ENCODE peak calls at places on chromosome 13, in ten cellular contexts. D is choroid plexus epithelial cell, I is left lung, A is fibroblast of villous mesenchyme, M is GM12864, E is body of pancreas, T is stomach, Z is lower leg skin, B is H1, P is IMR-90. O is an unnamed sample.

GRCh38 chr13:43057653-43058317 is 34.4 kb downstream of the DNAJC15 start:
- DNase-seq in D (peak), I (no peak), A (peak), M (no peak), E (no peak), T (no peak), Z (no peak), B (no peak), P (no peak), O (no peak)

GRCh38 chr13:95556981-95557380 is 4.5 kb downstream of the CLDN10 start:
- DNase-seq in D (no peak), I (no peak), A (no peak), M (no peak), E (no peak), T (no peak), Z (no peak), B (no peak), P (no peak), O (no peak)

GRCh38 chr13:111902726-111903125 is 164.2 kb upstream of the SOX1 start:
- DNase-seq in D (no peak), I (no peak), A (no peak), M (no peak), E (no peak), T (no peak), Z (peak), B (no peak), P (no peak), O (no peak)

GRCh38 chr13:113393226-113393571 is 29.3 kb upstream of the GRTP1 start:
- DNase-seq in D (no peak), I (no peak), A (no peak), M (no peak), E (no peak), T (no peak), Z (peak), B (no peak), P (no peak), O (no peak)

GRCh38 chr13:62760724-62761123 is 1345.1 kb upstream of the PCDH20 start:
- DNase-seq in D (no peak), I (no peak), A (no peak), M (no peak), E (no peak), T (no peak), Z (no peak), B (no peak), P (no peak), O (no peak)

GRCh38 chr13:59931621-59932020 is 232.1 kb downstream of the DIAPH3 start:
- DNase-seq in D (no peak), I (no peak), A (no peak), M (no peak), E (no peak), T (no peak), Z (no peak), B (no peak), P (peak), O (no peak)

GRCh38 chr13:80591978-80592377 is 251.1 kb upstream of the SPRY2 start:
- DNase-seq in D (no peak), I (no peak), A (no peak), M (no peak), E (no peak), T (no peak), Z (no peak), B (no peak), P (no peak), O (no peak)

GRCh38 chr13:29978211-29978610 is 127.8 kb upstream of the UBL3 start:
- DNase-seq in D (no peak), I (no peak), A (no peak), M (no peak), E (no peak), T (no peak), Z (no peak), B (no peak), P (peak), O (no peak)

GRCh38 chr13:51728972-51729371 is 75.0 kb downstream of the DHRS12 start:
- DNase-seq in D (peak), I (no peak), A (peak), M (no peak), E (no peak), T (no peak), Z (no peak), B (no peak), P (peak), O (no peak)

GRCh38 chr13:98506343-98507059 is 70.4 kb downstream of the STK24 start:
- DNase-seq in D (no peak), I (no peak), A (no peak), M (no peak), E (no peak), T (no peak), Z (no peak), B (no peak), P (no peak), O (no peak)

GRCh38 chr13:38921081-38921480 is 69.5 kb downstream of the STOML3 start:
- DNase-seq in D (no peak), I (no peak), A (no peak), M (no peak), E (no peak), T (no peak), Z (no peak), B (no peak), P (no peak), O (no peak)

GRCh38 chr13:99083976-99084375 is 106.1 kb upstream of the DOCK9 start:
- DNase-seq in D (no peak), I (no peak), A (no peak), M (no peak), E (peak), T (no peak), Z (no peak), B (no peak), P (no peak), O (no peak)

GRCh38 chr13:70253834-70254233 is 145.6 kb upstream of the KLHL1 start:
- DNase-seq in D (peak), I (no peak), A (no peak), M (no peak), E (no peak), T (no peak), Z (no peak), B (no peak), P (no peak), O (no peak)
- TF ChIP-seq CTCF in D (no peak), I (no peak), A (no peak), M (no peak), E (no peak), T (no peak), Z (no peak), B (no peak), P (no peak), O (no peak)

DNA sequence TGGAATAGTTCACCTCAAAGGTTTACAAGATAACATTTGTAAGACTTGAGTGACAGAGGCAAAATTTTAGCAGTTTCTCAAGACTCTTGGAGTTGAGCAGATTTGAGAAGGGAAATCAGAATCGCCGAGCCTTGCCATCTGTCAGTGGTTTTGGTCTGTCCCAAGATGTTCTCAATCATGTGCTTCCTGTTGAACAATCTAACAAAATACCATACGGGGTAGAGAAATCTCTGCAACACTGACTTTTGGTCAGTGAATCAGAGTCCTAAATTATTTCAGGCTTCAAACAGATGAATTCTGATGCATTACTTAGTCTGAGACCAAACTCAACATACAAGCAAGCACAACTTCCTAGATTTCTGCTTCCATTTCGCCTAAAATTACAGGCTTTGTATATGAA is 3.8 kb downstream of the KCTD12 start:
- DNase-seq in D (peak), I (no peak), A (peak), M (no peak), E (no peak), T (no peak), Z (peak), B (no peak), P (no peak), O (no peak)
- H3K4me3 ChIP-seq in D (peak), I (peak), A (peak), M (peak), E (no peak), T (peak), Z (no peak), B (no peak), P (no peak), O (no peak)

GRCh38 chr13:49792550-49793324 is at the start of gene KPNA3:
- DNase-seq in D (peak), I (peak), A (peak), M (peak), E (peak), T (peak), Z (peak), B (peak), P (peak), O (peak)
- TF ChIP-seq CTCF in D (no peak), I (no peak), A (no peak), M (peak), E (no peak), T (no peak), Z (no peak), B (no peak), P (no peak), O (peak)

DNA sequence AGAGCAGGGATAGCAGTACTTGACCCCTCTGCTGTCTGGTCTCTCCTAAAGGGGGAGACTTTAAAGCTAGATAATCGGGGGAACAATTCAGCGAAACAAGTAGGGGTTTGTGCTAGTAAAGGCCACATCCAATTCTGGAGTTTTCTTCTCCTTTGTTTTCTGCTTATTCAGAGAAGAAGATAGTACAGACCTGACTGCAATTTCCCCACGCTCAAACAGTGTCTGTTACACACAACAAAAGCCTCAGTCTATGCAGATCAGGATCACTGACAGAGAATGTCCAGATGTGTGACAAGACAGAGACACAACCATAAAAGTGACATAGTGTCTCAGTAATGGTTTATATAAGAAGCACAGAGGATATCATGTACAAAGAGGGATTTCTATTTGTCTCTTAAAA is 70.8 kb upstream of the GTF3A start:
- DNase-seq in D (no peak), I (no peak), A (no peak), M (no peak), E (no peak), T (no peak), Z (no peak), B (no peak), P (no peak), O (no peak)
- H3K4me3 ChIP-seq in D (no peak), I (no peak), A (no peak), M (no peak), E (no peak), T (no peak), Z (no peak), B (no peak), P (peak), O (no peak)

DNA sequence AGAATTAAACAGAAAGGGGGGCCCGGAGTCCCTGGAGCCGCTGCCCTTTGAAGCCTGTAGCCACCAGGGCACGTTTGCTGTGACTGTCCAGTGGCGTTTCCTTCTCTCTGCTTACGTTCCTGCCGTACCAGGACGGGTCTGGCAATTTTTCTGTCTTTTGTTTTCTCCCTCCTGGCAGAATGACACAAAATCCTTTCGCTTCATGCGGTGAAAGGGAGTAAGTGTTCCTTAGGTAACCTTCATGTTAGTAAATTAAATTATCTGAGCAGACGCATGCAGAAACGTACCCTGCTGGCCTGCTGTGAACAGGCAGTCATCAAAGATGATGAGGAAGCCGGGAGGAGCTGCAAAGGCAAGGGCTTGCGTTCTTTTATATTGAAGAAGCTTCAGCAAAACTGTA is 299.3 kb upstream of the ARGLU1 start:
- DNase-seq in D (peak), I (no peak), A (peak), M (no peak), E (peak), T (peak), Z (no peak), B (no peak), P (no peak), O (no peak)
- TF ChIP-seq CTCF in D (peak), I (peak), A (no peak), M (no peak), E (no peak), T (no peak), Z (no peak), B (no peak), P (no peak), O (peak)

GRCh38 chr13:21297914-21298831 is 121.7 kb downstream of the MRPL57 start:
- DNase-seq in D (peak), I (peak), A (peak), M (peak), E (peak), T (peak), Z (peak), B (peak), P (peak), O (peak)

DNA sequence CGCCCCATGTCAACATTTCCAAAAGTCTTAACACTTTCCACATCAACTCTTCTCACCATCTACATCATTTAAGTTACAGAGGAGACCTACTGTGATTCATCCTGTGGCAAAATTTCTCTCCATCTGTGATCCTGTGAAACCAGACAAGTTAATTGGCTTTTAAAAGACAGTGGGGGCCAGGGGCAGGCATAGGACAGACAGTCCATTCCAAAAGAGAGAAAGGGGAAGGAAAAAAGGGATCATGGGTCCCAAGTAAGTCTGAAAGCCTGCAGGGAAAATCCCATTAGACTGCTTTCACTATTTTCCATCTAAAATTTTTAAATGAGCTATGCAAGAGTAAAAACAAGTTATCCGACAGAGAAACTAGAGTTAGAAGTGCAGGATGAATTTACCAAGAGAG is 121.0 kb downstream of the MRPL57 start:
- DNase-seq in D (peak), I (no peak), A (peak), M (no peak), E (no peak), T (no peak), Z (no peak), B (no peak), P (no peak), O (no peak)
- H3K4me3 ChIP-seq in D (peak), I (peak), A (peak), M (peak), E (no peak), T (peak), Z (no peak), B (no peak), P (peak), O (peak)

GRCh38 chr13:104571890-104572229 is 1505.6 kb upstream of the SLC10A2 start:
- DNase-seq in D (no peak), I (no peak), A (no peak), M (no peak), E (no peak), T (no peak), Z (no peak), B (no peak), P (no peak), O (no peak)

GRCh38 chr13:104567114-104567513 is 1500.9 kb upstream of the SLC10A2 start:
- DNase-seq in D (no peak), I (no peak), A (no peak), M (no peak), E (no peak), T (no peak), Z (no peak), B (no peak), P (no peak), O (no peak)

GRCh38 chr13:104565888-104566287 is 1499.7 kb upstream of the SLC10A2 start:
- DNase-seq in D (no peak), I (no peak), A (no peak), M (no peak), E (no peak), T (no peak), Z (no peak), B (no peak), P (no peak), O (no peak)

GRCh38 chr13:104577029-104577820 is 1511.0 kb upstream of the SLC10A2 start:
- DNase-seq in D (no peak), I (no peak), A (no peak), M (no peak), E (no peak), T (no peak), Z (no peak), B (no peak), P (peak), O (no peak)

DNA sequence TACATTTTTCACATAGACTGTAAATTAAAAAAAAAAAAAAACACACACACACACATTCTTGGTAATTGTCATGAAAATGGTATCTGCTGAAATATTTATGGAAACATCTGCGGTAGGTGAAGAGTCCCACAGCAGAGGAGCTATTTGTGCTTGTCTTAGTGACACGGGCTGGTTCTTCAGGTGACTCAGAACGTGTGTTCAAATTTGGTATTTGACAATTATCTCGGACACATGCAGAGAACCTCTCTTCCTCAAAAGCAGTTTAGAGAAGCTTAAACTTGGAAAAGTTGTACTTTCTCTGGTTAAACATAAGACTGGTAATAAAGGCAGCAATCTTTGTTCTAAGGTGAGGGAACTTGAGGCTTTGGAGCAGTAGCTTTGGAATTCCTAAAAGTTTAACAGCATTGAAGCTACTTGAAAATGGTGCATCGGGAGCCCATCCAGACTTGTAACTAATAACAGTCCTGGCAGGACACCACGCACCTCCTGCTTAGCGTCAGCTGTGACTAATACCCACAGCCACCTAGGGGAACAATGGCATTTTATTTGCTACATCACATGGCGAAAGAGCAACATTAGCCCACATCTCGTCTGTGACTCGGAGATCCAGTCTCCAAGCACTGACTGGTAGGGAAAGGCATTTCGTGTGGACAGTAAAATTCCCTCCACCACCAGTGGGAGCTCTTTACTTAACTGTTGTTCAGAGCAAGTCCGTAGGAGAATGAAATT is 1505.1 kb upstream of the SLC10A2 start:
- DNase-seq in D (peak), I (no peak), A (peak), M (no peak), E (peak), T (peak), Z (peak), B (peak), P (peak), O (peak)
- TF ChIP-seq CTCF in D (peak), I (peak), A (peak), M (peak), E (peak), T (peak), Z (no peak), B (peak), P (peak), O (peak)

GRCh38 chr13:106488075-106488474 is 47.4 kb downstream of the EFNB2 start:
- DNase-seq in D (no peak), I (no peak), A (no peak), M (no peak), E (no peak), T (no peak), Z (no peak), B (no peak), P (no peak), O (no peak)

GRCh38 chr13:106484084-106484754 is 51.2 kb downstream of the EFNB2 start:
- DNase-seq in D (no peak), I (no peak), A (no peak), M (no peak), E (no peak), T (no peak), Z (no peak), B (no peak), P (no peak), O (no peak)

GRCh38 chr13:106481919-106482318 is 53.5 kb downstream of the EFNB2 start:
- DNase-seq in D (no peak), I (no peak), A (no peak), M (no peak), E (no peak), T (no peak), Z (no peak), B (no peak), P (no peak), O (no peak)

GRCh38 chr13:106486287-106486686 is 49.2 kb downstream of the EFNB2 start:
- DNase-seq in D (no peak), I (no peak), A (no peak), M (no peak), E (no peak), T (no peak), Z (no peak), B (no peak), P (no peak), O (no peak)

GRCh38 chr13:106484755-106485193 is 50.7 kb downstream of the EFNB2 start:
- DNase-seq in D (peak), I (no peak), A (no peak), M (no peak), E (no peak), T (no peak), Z (no peak), B (no peak), P (peak), O (no peak)
- H3K4me3 ChIP-seq in D (peak), I (no peak), A (no peak), M (no peak), E (no peak), T (no peak), Z (no peak), B (no peak), P (no peak), O (no peak)

GRCh38 chr13:31908696-31909386 is 122.7 kb upstream of the FRY start:
- DNase-seq in D (no peak), I (no peak), A (peak), M (no peak), E (no peak), T (no peak), Z (no peak), B (no peak), P (no peak), O (no peak)

GRCh38 chr13:31910633-31911032 is 120.9 kb upstream of the FRY start:
- DNase-seq in D (no peak), I (no peak), A (no peak), M (no peak), E (no peak), T (no peak), Z (no peak), B (no peak), P (no peak), O (no peak)

GRCh38 chr13:31912641-31913401 is 118.8 kb upstream of the FRY start:
- DNase-seq in D (no peak), I (no peak), A (no peak), M (no peak), E (no peak), T (no peak), Z (no peak), B (no peak), P (no peak), O (no peak)

GRCh38 chr13:31913459-31913858 is 118.1 kb upstream of the FRY start:
- DNase-seq in D (no peak), I (no peak), A (peak), M (no peak), E (peak), T (no peak), Z (no peak), B (no peak), P (no peak), O (no peak)

DNA sequence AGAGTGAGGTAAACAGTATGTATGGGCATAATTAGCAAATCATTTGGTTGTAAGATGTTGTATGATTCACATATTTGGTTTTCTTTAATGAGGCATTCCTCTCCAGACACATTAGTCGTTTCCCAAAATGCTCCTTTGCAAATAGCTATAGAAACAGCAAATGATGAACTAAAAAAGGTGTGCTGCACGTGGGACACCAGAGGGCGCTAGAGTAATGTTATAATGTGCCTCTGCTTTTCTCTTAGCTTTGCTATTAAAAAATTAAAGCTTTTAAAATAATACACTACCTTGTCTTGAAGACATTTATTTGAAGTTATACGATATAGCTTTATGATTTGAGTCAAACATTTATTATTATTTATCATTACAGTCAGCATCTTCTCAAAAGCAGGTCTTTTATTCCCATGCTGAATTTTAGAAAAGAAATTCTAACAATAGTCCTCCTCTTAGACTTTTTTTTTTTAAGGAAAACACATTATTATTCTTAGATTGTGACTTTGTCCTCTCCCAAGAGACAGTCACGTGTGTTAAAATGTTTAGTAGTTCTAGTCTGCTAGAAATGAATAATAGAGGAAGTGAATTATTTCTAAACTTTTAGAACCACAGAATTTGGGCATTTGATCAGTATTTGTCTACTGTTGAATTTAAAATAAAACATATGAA is 121.6 kb upstream of the FRY start:
- DNase-seq in D (peak), I (no peak), A (peak), M (peak), E (peak), T (peak), Z (no peak), B (no peak), P (peak), O (peak)
- TF ChIP-seq CTCF in D (peak), I (peak), A (peak), M (peak), E (peak), T (peak), Z (no peak), B (peak), P (peak), O (peak)

GRCh38 chr13:75220238-75220542 is 261.8 kb downstream of the TBC1D4 start:
- DNase-seq in D (no peak), I (no peak), A (no peak), M (no peak), E (no peak), T (no peak), Z (no peak), B (no peak), P (no peak), O (no peak)
- H3K4me3 ChIP-seq in D (no peak), I (no peak), A (no peak), M (no peak), E (no peak), T (no peak), Z (no peak), B (no peak), P (no peak), O (no peak)

O was measured in epithelial cell of proximal tubule.